ENCODE peak calls at places on chromosomes 1 and 21, in eight cellular contexts. S is prostate gland, D is AG04449, T is NB4, X is AG09309, B is left ventricle myocardium inferior, J is choroid plexus epithelial cell, L is fibroblast of lung. C is an unnamed sample.

GRCh38 chr1:160539896-160540858 is 17.1 kb upstream of the SLAMF6 start:
- DNase-seq in J (no peak), D (no peak), L (no peak), S (no peak), X (no peak), T (peak), B (no peak), C (no peak)

GRCh38 chr1:67013573-67013972 is 40.4 kb downstream of the SLC35D1 start:
- DNase-seq in S (no peak), T (peak), D (no peak), J (peak), X (no peak), B (no peak), L (peak), C (peak)

GRCh38 chr1:190170321-190170720 is 307.3 kb downstream of the BRINP3 start:
- DNase-seq in T (no peak), B (no peak), S (no peak), X (no peak), D (no peak), J (peak), L (peak), C (peak)

GRCh38 chr1:172821609-172822274 is 162.8 kb downstream of the FASLG start:
- DNase-seq in J (peak), X (no peak), S (no peak), T (peak), D (no peak), B (no peak), L (peak), C (no peak)

GRCh38 chr1:158035976-158036583 is 42.6 kb downstream of the KIRREL1 start:
- DNase-seq in S (peak), T (peak), B (no peak), X (no peak), D (no peak), L (peak), J (peak), C (peak)

GRCh38 chr1:193183019-193183643 is 3.3 kb downstream of the B3GALT2 start:
- DNase-seq in L (peak), J (peak), D (no peak), B (no peak), S (peak), X (no peak), T (peak), C (peak)

GRCh38 chr1:207603777-207604176 is 41.2 kb upstream of the CR1L start:
- DNase-seq in J (peak), D (no peak), S (no peak), L (peak), T (no peak), B (no peak), X (no peak), C (peak)

GRCh38 chr1:29249951-29250581 is 13.7 kb downstream of the PTPRU start:
- DNase-seq in S (no peak), D (no peak), J (no peak), L (no peak), B (no peak), X (no peak), T (no peak), C (no peak)

GRCh38 chr1:222171005-222171404 is 376.9 kb downstream of the HHIPL2 start:
- DNase-seq in S (no peak), L (peak), J (peak), B (no peak), D (no peak), T (peak), X (peak), C (peak)

GRCh38 chr1:246773213-246773641 is 49.0 kb downstream of the SCCPDH start:
- DNase-seq in J (no peak), L (no peak), D (no peak), B (no peak), S (no peak), X (no peak), T (no peak), C (peak)

GRCh38 chr1:181392133-181392532 is 91.2 kb upstream of the CACNA1E start:
- DNase-seq in T (no peak), D (no peak), B (no peak), L (no peak), S (no peak), X (no peak), J (no peak), C (no peak)

GRCh38 chr1:115062542-115063004 is 26.7 kb downstream of the TSPAN2 start:
- DNase-seq in L (no peak), X (no peak), D (no peak), T (peak), S (peak), J (peak), B (peak), C (peak)

GRCh38 chr1:28926629-28927441 is 12.5 kb downstream of the EPB41 start:
- DNase-seq in S (no peak), D (no peak), T (peak), X (no peak), J (peak), L (no peak), B (no peak), C (no peak)

GRCh38 chr1:245512980-245513578 is 358.3 kb downstream of the KIF26B start:
- DNase-seq in D (no peak), X (no peak), T (peak), J (peak), L (peak), B (no peak), S (no peak), C (no peak)

GRCh38 chr21:42846221-42846620 is 33.1 kb downstream of the WDR4 start:
- DNase-seq in S (no peak), J (no peak), B (peak), D (no peak), T (no peak), X (no peak), L (no peak), C (no peak)

GRCh38 chr1:226060976-226061792 is 1.3 kb upstream of the H3-3A start:
- DNase-seq in L (peak), T (no peak), X (no peak), B (no peak), D (no peak), S (no peak), J (peak), C (peak)

GRCh38 chr1:175810305-175810704 is 66.9 kb upstream of the TNR start:
- DNase-seq in J (no peak), D (no peak), L (no peak), B (no peak), S (no peak), T (no peak), X (no peak), C (no peak)

GRCh38 chr1:229199892-229200291 is 71.0 kb upstream of the RAB4A start:
- DNase-seq in T (peak), S (no peak), J (peak), X (no peak), D (no peak), L (peak), B (no peak), C (no peak)

GRCh38 chr1:95806171-95806570 is 572.2 kb downstream of the RWDD3 start:
- DNase-seq in D (no peak), S (no peak), T (no peak), B (no peak), J (no peak), L (no peak), X (no peak), C (no peak)
- TF ChIP-seq CTCF in D (no peak), S (no peak), T (no peak), B (no peak), J (no peak), L (no peak), X (no peak), C (no peak)

GRCh38 chr1:180227843-180228647 is 2.0 kb upstream of the LHX4 start:
- DNase-seq in T (no peak), L (no peak), X (no peak), S (no peak), D (no peak), J (no peak), B (no peak), C (no peak)

GRCh38 chr1:180229483-180230415 is at the start of gene LHX4:
- DNase-seq in S (no peak), B (no peak), J (no peak), D (no peak), T (peak), X (no peak), L (no peak), C (no peak)

GRCh38 chr1:180230791-180231505 is 884 bp downstream of the LHX4 start:
- DNase-seq in B (no peak), J (peak), S (no peak), L (peak), D (no peak), X (no peak), T (peak), C (no peak)

GRCh38 chr1:180230416-180230790 is 339 bp downstream of the LHX4 start:
- DNase-seq in S (no peak), X (no peak), B (no peak), J (no peak), D (no peak), T (no peak), L (no peak), C (no peak)

DNA sequence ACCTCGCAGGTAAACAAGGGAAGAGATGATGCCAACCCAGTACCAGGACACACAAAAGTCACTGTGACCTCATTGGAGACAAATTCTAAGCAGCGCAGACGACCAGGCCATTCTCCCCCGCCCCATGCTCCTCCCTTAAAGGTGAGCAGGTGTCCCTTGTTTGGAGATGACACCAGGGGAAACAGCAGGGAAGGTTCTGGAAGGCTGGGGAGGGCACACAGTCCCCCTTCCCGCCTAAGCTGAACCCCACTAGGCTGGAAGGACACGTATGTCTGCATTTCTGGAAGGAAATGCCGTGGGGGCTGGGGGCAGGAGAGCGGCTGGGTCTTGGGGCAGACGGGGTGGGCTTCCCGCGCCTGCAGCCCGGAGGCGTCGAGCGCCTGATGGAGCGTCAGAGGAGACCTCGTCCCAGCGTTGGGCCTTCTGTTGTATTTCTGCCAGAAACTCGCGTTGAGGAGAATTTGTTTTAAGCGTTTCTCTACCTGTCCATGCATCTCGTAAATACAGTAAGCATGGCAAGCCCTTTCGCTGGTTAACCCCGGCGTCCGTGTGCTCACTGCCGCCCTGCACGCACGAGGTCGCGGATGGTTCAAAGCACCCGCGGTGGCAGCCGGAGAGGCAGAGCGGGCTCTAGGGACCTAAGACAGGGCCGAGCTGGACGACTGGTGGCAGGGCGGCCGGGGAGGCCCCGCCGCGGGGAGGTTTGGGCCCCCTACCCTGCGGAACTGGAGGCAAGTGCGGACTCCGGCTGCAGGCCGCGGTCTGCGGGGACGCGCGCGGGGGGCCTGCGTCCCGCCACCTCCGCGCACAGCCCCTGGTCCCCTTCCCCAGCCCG is 1.2 kb upstream of the LHX4 start:
- DNase-seq in B (no peak), T (peak), X (no peak), L (no peak), D (no peak), J (no peak), S (no peak), C (no peak)
- H3K4me3 ChIP-seq in B (peak), T (peak), X (peak), L (no peak), D (peak), J (peak), S (peak), C (peak)

GRCh38 chr1:11907275-11908138 is 18.7 kb downstream of the KIAA2013 start:
- DNase-seq in X (peak), S (peak), T (peak), L (peak), D (no peak), J (peak), B (peak), C (peak)
- TF ChIP-seq CTCF in X (peak), S (peak), T (peak), L (peak), D (peak), J (peak), B (peak), C (peak)

GRCh38 chr1:27405074-27405473 is 12.7 kb downstream of the GPR3 start:
- DNase-seq in J (peak), T (no peak), B (peak), S (no peak), L (peak), X (peak), D (no peak), C (no peak)

GRCh38 chr1:27403065-27403726 is 10.8 kb downstream of the GPR3 start:
- DNase-seq in S (peak), D (no peak), T (peak), B (peak), J (peak), L (peak), X (no peak), C (peak)

GRCh38 chr1:27408151-27408550 is 15.7 kb downstream of the GPR3 start:
- DNase-seq in D (no peak), T (no peak), X (no peak), S (no peak), L (no peak), J (no peak), B (no peak), C (peak)

GRCh38 chr1:27403931-27404330 is 11.5 kb downstream of the GPR3 start:
- DNase-seq in S (no peak), J (no peak), D (no peak), X (no peak), B (no peak), L (no peak), T (no peak), C (no peak)

GRCh38 chr1:27406354-27406665 is 13.9 kb downstream of the GPR3 start:
- DNase-seq in T (no peak), S (no peak), D (no peak), B (no peak), J (no peak), X (no peak), L (no peak), C (no peak)
- H3K4me3 ChIP-seq in T (no peak), S (no peak), D (no peak), B (no peak), J (no peak), X (no peak), L (no peak), C (no peak)

DNA sequence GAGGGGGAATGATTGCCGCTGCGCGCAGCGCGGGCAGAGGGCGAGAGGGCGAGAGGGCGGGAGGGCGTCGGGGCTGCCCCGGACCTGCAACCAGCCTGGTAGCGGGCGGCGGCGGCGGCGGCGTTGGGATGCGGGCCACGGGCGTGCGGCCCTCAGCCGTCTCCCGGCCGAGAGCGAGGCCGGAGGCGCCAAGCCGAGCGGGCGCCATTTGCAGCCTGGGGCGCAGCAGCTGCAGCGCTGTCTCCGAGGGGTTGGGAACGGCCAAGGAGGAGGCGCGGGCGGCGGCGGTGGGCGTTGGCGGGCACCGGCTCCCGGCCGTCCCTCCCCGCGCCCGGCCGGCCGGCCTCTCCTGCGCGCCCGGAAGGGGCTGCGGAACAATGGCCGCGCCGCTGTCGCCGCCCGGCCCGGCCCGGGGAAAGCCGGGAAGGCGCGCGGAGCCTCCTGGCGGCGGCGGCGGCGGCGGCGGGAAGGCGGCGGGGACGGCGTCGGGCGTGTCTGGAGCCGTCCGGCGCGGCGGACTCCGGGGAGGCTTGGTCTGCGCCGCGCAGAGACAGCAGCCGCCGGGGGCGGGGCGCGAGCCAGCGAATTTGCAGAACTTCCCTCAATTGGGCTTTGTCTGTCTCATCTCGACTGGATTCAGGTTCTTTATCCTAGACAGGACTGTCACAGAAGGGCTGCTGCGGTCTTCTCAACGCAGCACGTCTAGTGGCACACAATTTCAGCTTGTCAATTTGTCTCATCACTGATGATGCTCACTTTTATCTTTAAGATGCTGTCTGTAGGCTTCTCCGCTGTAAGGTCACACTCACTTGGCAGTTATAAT is 35.7 kb downstream of the ZBTB8B start:
- DNase-seq in D (no peak), B (peak), S (peak), T (peak), J (peak), X (no peak), L (peak), C (peak)
- TF ChIP-seq CTCF in D (no peak), B (peak), S (no peak), T (no peak), J (no peak), X (no peak), L (no peak), C (no peak)

DNA sequence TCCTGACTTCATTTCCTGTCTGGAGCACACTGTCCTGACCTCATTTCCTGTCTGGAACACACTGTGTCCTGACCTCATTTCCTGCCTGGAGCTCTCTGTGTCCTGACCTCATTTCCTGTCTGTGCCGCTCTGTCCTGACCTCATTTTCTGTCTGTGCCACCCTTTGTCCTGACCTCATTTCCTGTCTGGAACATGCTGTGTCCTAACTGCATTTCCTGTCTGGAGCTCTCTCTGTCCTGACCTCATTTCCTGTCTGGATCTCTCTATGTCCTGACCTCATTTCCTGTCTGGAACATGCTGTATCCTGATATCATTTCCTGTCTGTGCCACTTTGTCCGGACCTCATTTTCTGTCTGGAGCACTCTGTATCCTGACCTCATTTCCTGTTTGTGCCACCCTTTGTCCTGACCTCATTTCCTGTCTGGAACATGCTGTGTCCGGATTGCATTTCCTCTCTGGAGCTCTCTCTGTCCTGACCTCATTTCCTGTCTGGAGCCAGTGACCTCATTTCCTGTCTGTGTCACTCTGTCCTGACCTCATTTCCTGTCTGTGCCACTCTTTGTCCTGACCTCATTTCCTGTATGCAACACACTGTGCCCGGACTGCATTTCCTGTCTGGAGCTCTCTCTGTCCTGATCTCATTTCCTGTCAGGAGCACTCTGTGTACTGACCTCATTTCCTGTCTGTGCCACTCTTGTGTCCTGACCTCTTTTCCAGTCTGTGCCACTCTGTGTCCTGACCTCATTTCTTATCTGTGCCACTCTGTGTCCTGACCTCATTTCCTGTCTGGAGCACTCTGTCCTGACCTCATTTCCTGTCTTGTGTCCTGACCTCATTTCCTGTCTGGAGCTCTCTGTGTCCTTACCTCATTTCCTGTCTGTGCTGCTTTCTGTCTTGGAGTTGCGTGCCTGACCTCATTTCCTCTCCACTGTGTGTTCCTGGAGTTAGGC is 27.6 kb downstream of the SKI start:
- DNase-seq in L (peak), S (no peak), T (peak), B (no peak), J (peak), D (no peak), X (no peak), C (peak)
- H3K4me3 ChIP-seq in L (no peak), S (no peak), T (no peak), B (no peak), J (no peak), D (no peak), X (no peak), C (no peak)

GRCh38 chr21:30839304-30839703 is 9.7 kb upstream of the KRTAP7-1 start:
- DNase-seq in J (peak), T (peak), D (no peak), L (no peak), B (no peak), S (no peak), X (no peak), C (peak)
- TF ChIP-seq CTCF in J (peak), T (peak), D (no peak), L (no peak), B (no peak), S (no peak), X (no peak), C (peak)

C was measured in bronchial epithelial cell.